ENCODE peak calls at places on chromosomes 1 and 21, in six cellular contexts. One of them, this sample, is unnamed.

GRCh38 chr1:62271932-62272728 is 47.1 kb downstream of the KANK4 start:
- DNase-seq in stimulated activated CD4-positive, alpha-beta T cell treated with anti-CD3 and anti-CD28 coated beads, TNF-alpha, amount 100 ng/mL, for 48 hours: no peak
- DNase-seq in OCI-M1: no peak
- DNase-seq in GM13976: peak; percentile 47
- DNase-seq in occipital lobe: no peak
- DNase-seq in nucleus accumbens: no peak
- DNase-seq in this sample: peak; percentile 55

GRCh38 chr21:45444385-45444784 is 39.4 kb downstream of the COL18A1 start:
- DNase-seq in stimulated activated CD4-positive, alpha-beta T cell treated with anti-CD3 and anti-CD28 coated beads, TNF-alpha, amount 100 ng/mL, for 48 hours: no peak
- DNase-seq in OCI-M1: no peak
- DNase-seq in GM13976: no peak
- DNase-seq in occipital lobe: no peak
- DNase-seq in nucleus accumbens: no peak
- DNase-seq in this sample: no peak

GRCh38 chr1:98056781-98057180 is 135.9 kb upstream of the DPYD start:
- DNase-seq in stimulated activated CD4-positive, alpha-beta T cell treated with anti-CD3 and anti-CD28 coated beads, TNF-alpha, amount 100 ng/mL, for 48 hours: no peak
- DNase-seq in OCI-M1: no peak
- DNase-seq in GM13976: no peak
- DNase-seq in occipital lobe: no peak
- DNase-seq in nucleus accumbens: no peak
- DNase-seq in this sample: no peak

GRCh38 chr1:106278706-106279105 is 777.8 kb upstream of the PRMT6 start:
- DNase-seq in stimulated activated CD4-positive, alpha-beta T cell treated with anti-CD3 and anti-CD28 coated beads, TNF-alpha, amount 100 ng/mL, for 48 hours: no peak
- DNase-seq in OCI-M1: no peak
- DNase-seq in GM13976: no peak
- DNase-seq in occipital lobe: no peak
- DNase-seq in nucleus accumbens: no peak
- DNase-seq in this sample: no peak

GRCh38 chr1:244237445-244237844 is 186.4 kb downstream of the ZBTB18 start:
- DNase-seq in stimulated activated CD4-positive, alpha-beta T cell treated with anti-CD3 and anti-CD28 coated beads, TNF-alpha, amount 100 ng/mL, for 48 hours: no peak
- DNase-seq in OCI-M1: no peak
- DNase-seq in GM13976: no peak
- DNase-seq in occipital lobe: no peak
- DNase-seq in nucleus accumbens: no peak
- DNase-seq in this sample: no peak

GRCh38 chr1:46181343-46182260 is 5.3 kb upstream of the P3R3URF start:
- DNase-seq in stimulated activated CD4-positive, alpha-beta T cell treated with anti-CD3 and anti-CD28 coated beads, TNF-alpha, amount 100 ng/mL, for 48 hours: no peak
- DNase-seq in OCI-M1: no peak
- DNase-seq in GM13976: no peak
- DNase-seq in occipital lobe: no peak
- DNase-seq in nucleus accumbens: no peak
- DNase-seq in this sample: no peak

GRCh38 chr21:17679002-17679600 is 66.4 kb upstream of the BTG3 start:
- DNase-seq in stimulated activated CD4-positive, alpha-beta T cell treated with anti-CD3 and anti-CD28 coated beads, TNF-alpha, amount 100 ng/mL, for 48 hours: no peak
- DNase-seq in OCI-M1: peak; percentile 81
- DNase-seq in GM13976: peak; percentile 66
- DNase-seq in occipital lobe: no peak
- DNase-seq in nucleus accumbens: no peak
- DNase-seq in this sample: peak; percentile 78

GRCh38 chr1:228289996-228290881 is 82.4 kb downstream of the OBSCN start:
- DNase-seq in stimulated activated CD4-positive, alpha-beta T cell treated with anti-CD3 and anti-CD28 coated beads, TNF-alpha, amount 100 ng/mL, for 48 hours: no peak
- DNase-seq in OCI-M1: no peak
- DNase-seq in GM13976: no peak
- DNase-seq in occipital lobe: no peak
- DNase-seq in nucleus accumbens: no peak
- DNase-seq in this sample: no peak

GRCh38 chr1:199082778-199083389 is 444.0 kb downstream of the PTPRC start:
- DNase-seq in stimulated activated CD4-positive, alpha-beta T cell treated with anti-CD3 and anti-CD28 coated beads, TNF-alpha, amount 100 ng/mL, for 48 hours: no peak
- DNase-seq in OCI-M1: no peak
- DNase-seq in GM13976: no peak
- DNase-seq in occipital lobe: no peak
- DNase-seq in nucleus accumbens: peak; percentile 38
- DNase-seq in this sample: no peak

GRCh38 chr21:25528511-25528910 is 78.8 kb downstream of the MRPL39 start:
- DNase-seq in stimulated activated CD4-positive, alpha-beta T cell treated with anti-CD3 and anti-CD28 coated beads, TNF-alpha, amount 100 ng/mL, for 48 hours: no peak
- DNase-seq in OCI-M1: no peak
- DNase-seq in GM13976: no peak
- DNase-seq in occipital lobe: no peak
- DNase-seq in nucleus accumbens: no peak
- DNase-seq in this sample: no peak

GRCh38 chr1:95660736-95661135 is 426.7 kb downstream of the RWDD3 start:
- DNase-seq in stimulated activated CD4-positive, alpha-beta T cell treated with anti-CD3 and anti-CD28 coated beads, TNF-alpha, amount 100 ng/mL, for 48 hours: no peak
- DNase-seq in OCI-M1: no peak
- DNase-seq in GM13976: no peak
- DNase-seq in occipital lobe: no peak
- DNase-seq in nucleus accumbens: no peak
- DNase-seq in this sample: no peak

GRCh38 chr1:80171101-80171500 is 1164.6 kb upstream of the ADGRL4 start:
- DNase-seq in stimulated activated CD4-positive, alpha-beta T cell treated with anti-CD3 and anti-CD28 coated beads, TNF-alpha, amount 100 ng/mL, for 48 hours: no peak
- DNase-seq in OCI-M1: no peak
- DNase-seq in GM13976: no peak
- DNase-seq in occipital lobe: no peak
- DNase-seq in nucleus accumbens: no peak
- DNase-seq in this sample: no peak

GRCh38 chr1:171740987-171741871 is 636 bp downstream of the VAMP4 start:
- DNase-seq in stimulated activated CD4-positive, alpha-beta T cell treated with anti-CD3 and anti-CD28 coated beads, TNF-alpha, amount 100 ng/mL, for 48 hours: no peak
- DNase-seq in OCI-M1: peak; percentile 86
- DNase-seq in GM13976: peak; percentile 68
- DNase-seq in occipital lobe: no peak
- DNase-seq in nucleus accumbens: peak; percentile 49
- DNase-seq in this sample: peak; percentile 75

GRCh38 chr1:58824753-58825389 is 41.0 kb upstream of the JUN start:
- DNase-seq in stimulated activated CD4-positive, alpha-beta T cell treated with anti-CD3 and anti-CD28 coated beads, TNF-alpha, amount 100 ng/mL, for 48 hours: no peak
- DNase-seq in OCI-M1: no peak
- DNase-seq in GM13976: no peak
- DNase-seq in occipital lobe: no peak
- DNase-seq in nucleus accumbens: no peak
- DNase-seq in this sample: no peak

GRCh38 chr1:96536576-96536975 is 185.0 kb upstream of the PTBP2 start:
- DNase-seq in stimulated activated CD4-positive, alpha-beta T cell treated with anti-CD3 and anti-CD28 coated beads, TNF-alpha, amount 100 ng/mL, for 48 hours: no peak
- DNase-seq in OCI-M1: no peak
- DNase-seq in GM13976: no peak
- DNase-seq in occipital lobe: no peak
- DNase-seq in nucleus accumbens: no peak
- DNase-seq in this sample: no peak

GRCh38 chr1:40067023-40067422 is 26.5 kb downstream of the CAP1 start:
- DNase-seq in stimulated activated CD4-positive, alpha-beta T cell treated with anti-CD3 and anti-CD28 coated beads, TNF-alpha, amount 100 ng/mL, for 48 hours: no peak
- DNase-seq in OCI-M1: no peak
- DNase-seq in GM13976: no peak
- DNase-seq in occipital lobe: no peak
- DNase-seq in nucleus accumbens: no peak
- DNase-seq in this sample: no peak

GRCh38 chr21:32834825-32835224 is 63.3 kb upstream of the PAXBP1 start:
- DNase-seq in stimulated activated CD4-positive, alpha-beta T cell treated with anti-CD3 and anti-CD28 coated beads, TNF-alpha, amount 100 ng/mL, for 48 hours: no peak
- DNase-seq in OCI-M1: no peak
- DNase-seq in GM13976: no peak
- DNase-seq in occipital lobe: no peak
- DNase-seq in nucleus accumbens: peak; percentile 38
- DNase-seq in this sample: no peak

GRCh38 chr1:153677718-153678518 is 570 bp upstream of the NPR1 start:
- DNase-seq in stimulated activated CD4-positive, alpha-beta T cell treated with anti-CD3 and anti-CD28 coated beads, TNF-alpha, amount 100 ng/mL, for 48 hours: no peak
- DNase-seq in OCI-M1: peak; percentile 77
- DNase-seq in GM13976: peak; percentile 80
- DNase-seq in occipital lobe: no peak
- DNase-seq in nucleus accumbens: peak; percentile 13
- DNase-seq in this sample: peak; percentile 70

GRCh38 chr1:229972600-229973296 is 94.3 kb upstream of the GALNT2 start:
- DNase-seq in stimulated activated CD4-positive, alpha-beta T cell treated with anti-CD3 and anti-CD28 coated beads, TNF-alpha, amount 100 ng/mL, for 48 hours: no peak
- DNase-seq in OCI-M1: peak; percentile 36
- DNase-seq in GM13976: no peak
- DNase-seq in occipital lobe: no peak
- DNase-seq in nucleus accumbens: no peak
- DNase-seq in this sample: peak; percentile 37

GRCh38 chr1:46547481-46548383 is 3.7 kb downstream of the KNCN start:
- DNase-seq in stimulated activated CD4-positive, alpha-beta T cell treated with anti-CD3 and anti-CD28 coated beads, TNF-alpha, amount 100 ng/mL, for 48 hours: no peak
- DNase-seq in OCI-M1: peak; percentile 80
- DNase-seq in GM13976: peak; percentile 68
- DNase-seq in occipital lobe: no peak
- DNase-seq in nucleus accumbens: no peak
- DNase-seq in this sample: peak; percentile 47

GRCh38 chr1:226631229-226632000 is 82.9 kb downstream of the STUM start:
- DNase-seq in stimulated activated CD4-positive, alpha-beta T cell treated with anti-CD3 and anti-CD28 coated beads, TNF-alpha, amount 100 ng/mL, for 48 hours: no peak
- DNase-seq in OCI-M1: no peak
- DNase-seq in GM13976: no peak
- DNase-seq in occipital lobe: no peak
- DNase-seq in nucleus accumbens: no peak
- DNase-seq in this sample: no peak

GRCh38 chr1:62437273-62437945 is 560 bp downstream of the USP1 start:
- DNase-seq in stimulated activated CD4-positive, alpha-beta T cell treated with anti-CD3 and anti-CD28 coated beads, TNF-alpha, amount 100 ng/mL, for 48 hours: peak; percentile 7
- DNase-seq in OCI-M1: peak; percentile 52
- DNase-seq in GM13976: peak; percentile 36
- DNase-seq in occipital lobe: no peak
- DNase-seq in nucleus accumbens: peak; percentile 56
- DNase-seq in this sample: no peak

GRCh38 chr1:201602413-201603265 is 63.7 kb downstream of the NAV1 start:
- DNase-seq in stimulated activated CD4-positive, alpha-beta T cell treated with anti-CD3 and anti-CD28 coated beads, TNF-alpha, amount 100 ng/mL, for 48 hours: no peak
- DNase-seq in OCI-M1: no peak
- DNase-seq in GM13976: no peak
- DNase-seq in occipital lobe: peak; percentile 65
- DNase-seq in nucleus accumbens: no peak
- DNase-seq in this sample: no peak

GRCh38 chr1:230493264-230493663 is 67.1 kb upstream of the PGBD5 start:
- DNase-seq in stimulated activated CD4-positive, alpha-beta T cell treated with anti-CD3 and anti-CD28 coated beads, TNF-alpha, amount 100 ng/mL, for 48 hours: no peak
- DNase-seq in OCI-M1: no peak
- DNase-seq in GM13976: no peak
- DNase-seq in occipital lobe: no peak
- DNase-seq in nucleus accumbens: no peak
- DNase-seq in this sample: no peak

GRCh38 chr1:185448591-185449186 is 131.6 kb upstream of the IVNS1ABP start:
- DNase-seq in stimulated activated CD4-positive, alpha-beta T cell treated with anti-CD3 and anti-CD28 coated beads, TNF-alpha, amount 100 ng/mL, for 48 hours: no peak
- DNase-seq in OCI-M1: peak; percentile 32
- DNase-seq in GM13976: no peak
- DNase-seq in occipital lobe: no peak
- DNase-seq in nucleus accumbens: no peak
- DNase-seq in this sample: no peak

GRCh38 chr1:212606734-212607205 is 1.8 kb upstream of the ATF3 start:
- DNase-seq in stimulated activated CD4-positive, alpha-beta T cell treated with anti-CD3 and anti-CD28 coated beads, TNF-alpha, amount 100 ng/mL, for 48 hours: no peak
- DNase-seq in OCI-M1: no peak
- DNase-seq in GM13976: peak; percentile 45
- DNase-seq in occipital lobe: no peak
- DNase-seq in nucleus accumbens: no peak
- DNase-seq in this sample: peak; percentile 57

GRCh38 chr21:44006656-44007055 is 5.5 kb upstream of the TRAPPC10 start:
- DNase-seq in stimulated activated CD4-positive, alpha-beta T cell treated with anti-CD3 and anti-CD28 coated beads, TNF-alpha, amount 100 ng/mL, for 48 hours: no peak
- DNase-seq in OCI-M1: no peak
- DNase-seq in GM13976: no peak
- DNase-seq in occipital lobe: no peak
- DNase-seq in nucleus accumbens: no peak
- DNase-seq in this sample: no peak

GRCh38 chr1:24659993-24660665 is 17.0 kb downstream of the SRRM1 start:
- DNase-seq in stimulated activated CD4-positive, alpha-beta T cell treated with anti-CD3 and anti-CD28 coated beads, TNF-alpha, amount 100 ng/mL, for 48 hours: no peak
- DNase-seq in OCI-M1: no peak
- DNase-seq in GM13976: no peak
- DNase-seq in occipital lobe: no peak
- DNase-seq in nucleus accumbens: no peak
- DNase-seq in this sample: no peak

GRCh38 chr1:24926596-24927249 is 3.4 kb downstream of the RUNX3 start:
- DNase-seq in stimulated activated CD4-positive, alpha-beta T cell treated with anti-CD3 and anti-CD28 coated beads, TNF-alpha, amount 100 ng/mL, for 48 hours: no peak
- DNase-seq in OCI-M1: no peak
- DNase-seq in GM13976: no peak
- DNase-seq in occipital lobe: no peak
- DNase-seq in nucleus accumbens: no peak
- DNase-seq in this sample: peak; percentile 55

GRCh38 chr1:90706437-90707362 is 10.4 kb downstream of the BARHL2 start:
- DNase-seq in stimulated activated CD4-positive, alpha-beta T cell treated with anti-CD3 and anti-CD28 coated beads, TNF-alpha, amount 100 ng/mL, for 48 hours: no peak
- DNase-seq in OCI-M1: no peak
- DNase-seq in GM13976: peak; percentile 41
- DNase-seq in occipital lobe: no peak
- DNase-seq in nucleus accumbens: no peak
- DNase-seq in this sample: no peak

GRCh38 chr1:29517251-29518080 is 281.1 kb downstream of the PTPRU start:
- DNase-seq in stimulated activated CD4-positive, alpha-beta T cell treated with anti-CD3 and anti-CD28 coated beads, TNF-alpha, amount 100 ng/mL, for 48 hours: no peak
- DNase-seq in OCI-M1: no peak
- DNase-seq in GM13976: no peak
- DNase-seq in occipital lobe: no peak
- DNase-seq in nucleus accumbens: no peak
- DNase-seq in this sample: no peak

GRCh38 chr1:173269490-173270230 is 62.5 kb upstream of the TNFSF4 start:
- DNase-seq in stimulated activated CD4-positive, alpha-beta T cell treated with anti-CD3 and anti-CD28 coated beads, TNF-alpha, amount 100 ng/mL, for 48 hours: no peak
- DNase-seq in OCI-M1: peak; percentile 90
- DNase-seq in GM13976: no peak
- DNase-seq in occipital lobe: no peak
- DNase-seq in nucleus accumbens: no peak
- DNase-seq in this sample: no peak

GRCh38 chr1:4060850-4061249 is 160.8 kb upstream of the C1orf174 start:
- DNase-seq in stimulated activated CD4-positive, alpha-beta T cell treated with anti-CD3 and anti-CD28 coated beads, TNF-alpha, amount 100 ng/mL, for 48 hours: no peak
- DNase-seq in OCI-M1: no peak
- DNase-seq in GM13976: no peak
- DNase-seq in occipital lobe: no peak
- DNase-seq in nucleus accumbens: no peak
- DNase-seq in this sample: no peak

GRCh38 chr21:42466700-42467612 is 29.1 kb downstream of the RSPH1 start:
- DNase-seq in stimulated activated CD4-positive, alpha-beta T cell treated with anti-CD3 and anti-CD28 coated beads, TNF-alpha, amount 100 ng/mL, for 48 hours: no peak
- DNase-seq in OCI-M1: peak; percentile 99
- DNase-seq in GM13976: peak; percentile 57
- DNase-seq in occipital lobe: no peak
- DNase-seq in nucleus accumbens: no peak
- DNase-seq in this sample: peak; percentile 86

GRCh38 chr1:196450143-196450911 is 157.9 kb downstream of the KCNT2 start:
- DNase-seq in stimulated activated CD4-positive, alpha-beta T cell treated with anti-CD3 and anti-CD28 coated beads, TNF-alpha, amount 100 ng/mL, for 48 hours: no peak
- DNase-seq in OCI-M1: no peak
- DNase-seq in GM13976: no peak
- DNase-seq in occipital lobe: no peak
- DNase-seq in nucleus accumbens: no peak
- DNase-seq in this sample: no peak

GRCh38 chr21:29371464-29371863 is 72.7 kb downstream of the BACH1 start:
- DNase-seq in stimulated activated CD4-positive, alpha-beta T cell treated with anti-CD3 and anti-CD28 coated beads, TNF-alpha, amount 100 ng/mL, for 48 hours: no peak
- DNase-seq in OCI-M1: no peak
- DNase-seq in GM13976: no peak
- DNase-seq in occipital lobe: no peak
- DNase-seq in nucleus accumbens: no peak
- DNase-seq in this sample: no peak

This sample was measured in GM12865.